ENCODE peak calls at places on chromosomes 6 and 20, in nine cellular contexts. M is CD8-positive, alpha-beta memory T cell; C is HepG2; O is neural progenitor cell; W is epithelial cell of esophagus; E is left ventricle myocardium inferior; J is choroid plexus epithelial cell; X is cardiac muscle cell; Q is upper lobe of right lung. B is an unnamed sample.

GRCh38 chr6:163284151-163284550 is 130.4 kb upstream of the QKI start:
- DNase-seq in M (no peak), C (no peak), O (no peak), W (no peak), E (no peak), J (peak; percentile 60), X (no peak), Q (no peak), B (no peak)

GRCh38 chr6:22098623-22099022 is 198.2 kb downstream of the PRL start:
- DNase-seq in M (no peak), C (no peak), O (no peak), W (no peak), E (no peak), J (peak; percentile 20), X (no peak), Q (no peak), B (no peak)

GRCh38 chr6:149696904-149697303 is 21.0 kb downstream of the LATS1 start:
- DNase-seq in M (no peak), C (no peak), O (no peak), W (peak; percentile 79), E (no peak), J (peak; percentile 46), X (no peak), Q (no peak), B (no peak)

GRCh38 chr6:118588626-118589025 is 40.5 kb downstream of the PLN start:
- DNase-seq in M (no peak), C (no peak), O (no peak), W (no peak), E (no peak), J (peak; percentile 31), X (no peak), Q (no peak), B (no peak)

GRCh38 chr20:63446174-63447024 is 26.1 kb downstream of the KCNQ2 start:
- DNase-seq in M (no peak), C (no peak), O (no peak), W (no peak), E (no peak), J (no peak), X (no peak), Q (no peak), B (no peak)

GRCh38 chr6:134822920-134823430 is 126.9 kb downstream of the ALDH8A1 start:
- DNase-seq in M (peak; percentile 44), C (peak; percentile 82), O (peak; percentile 94), W (peak; percentile 83), E (peak; percentile 24), J (peak; percentile 92), X (peak; percentile 89), Q (peak; percentile 65), B (peak; percentile 26)

GRCh38 chr6:48200874-48201273 is 89.9 kb upstream of the PTCHD4 start:
- DNase-seq in M (no peak), C (peak; percentile 18), O (no peak), W (no peak), E (no peak), J (peak; percentile 22), X (no peak), Q (no peak), B (no peak)

GRCh38 chr6:157272866-157273755 is 50.2 kb downstream of the TMEM242 start:
- DNase-seq in M (peak; percentile 41), C (peak; percentile 48), O (peak; percentile 37), W (no peak), E (no peak), J (no peak), X (no peak), Q (no peak), B (no peak)

GRCh38 chr20:43721097-43721428 is 5.7 kb downstream of the GTSF1L start:
- DNase-seq in M (no peak), C (no peak), O (no peak), W (no peak), E (no peak), J (no peak), X (no peak), Q (no peak), B (no peak)

GRCh38 chr20:4815618-4816017 is 93.9 kb downstream of the PRND start:
- DNase-seq in M (no peak), C (no peak), O (no peak), W (no peak), E (no peak), J (no peak), X (no peak), Q (no peak), B (no peak)

GRCh38 chr20:4812641-4813075 is 90.9 kb downstream of the PRND start:
- DNase-seq in M (peak; percentile 29), C (no peak), O (no peak), W (no peak), E (no peak), J (no peak), X (no peak), Q (no peak), B (no peak)

GRCh38 chr20:4813076-4813838 is 91.5 kb downstream of the PRND start:
- DNase-seq in M (peak; percentile 12), C (no peak), O (no peak), W (no peak), E (no peak), J (peak; percentile 24), X (no peak), Q (no peak), B (no peak)

GRCh38 chr20:4814696-4815252 is 93.1 kb downstream of the PRND start:
- DNase-seq in M (no peak), C (no peak), O (no peak), W (no peak), E (peak; percentile 35), J (no peak), X (no peak), Q (peak; percentile 73), B (no peak)

DNA sequence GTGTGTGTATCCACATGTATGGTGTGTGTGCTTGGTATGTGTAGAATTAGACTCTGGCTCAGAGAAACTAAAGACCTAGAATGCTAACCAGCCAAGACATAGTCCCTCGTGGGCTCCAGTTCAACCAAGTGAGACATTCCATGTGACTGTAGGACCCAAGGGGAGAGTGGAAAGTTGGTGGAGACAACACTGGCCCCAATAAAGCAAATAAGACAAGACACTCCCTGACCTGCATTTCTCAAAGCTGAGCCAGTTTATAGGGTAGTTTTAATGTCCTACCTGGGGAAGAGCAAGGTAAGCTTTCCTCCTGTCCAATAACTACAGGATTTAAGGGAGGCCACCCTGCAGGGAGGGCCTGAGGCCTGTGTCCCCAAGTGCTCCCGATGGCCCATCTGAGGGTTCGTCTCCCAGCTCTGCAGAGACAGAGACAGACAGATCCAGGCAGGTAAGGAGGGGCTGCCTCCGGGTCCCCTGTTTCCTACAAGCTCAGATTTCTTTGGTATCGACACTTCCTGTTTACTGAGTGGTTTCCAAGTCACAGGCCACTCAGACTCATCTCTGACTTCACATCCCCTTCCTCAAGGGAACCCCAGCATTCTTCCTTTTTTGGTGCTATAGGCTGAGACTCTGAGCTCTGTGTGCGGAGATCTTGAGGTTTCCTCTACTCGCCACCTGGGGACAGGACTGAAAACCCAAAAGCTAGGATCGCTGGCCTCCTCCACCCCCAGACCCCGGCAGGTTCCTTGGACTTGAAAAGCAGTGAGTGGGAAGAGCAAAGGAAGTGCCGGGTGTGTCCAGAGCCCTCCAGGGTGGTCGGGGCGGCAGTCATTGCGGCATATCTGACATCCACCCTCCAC is 92.4 kb downstream of the PRND start:
- DNase-seq in M (peak; percentile 87), C (no peak), O (no peak), W (no peak), E (no peak), J (no peak), X (no peak), Q (no peak), B (no peak)
- H3K4me3 ChIP-seq in M (peak overlapping the region; percentile 78), C (no peak overlapping the region), O (no peak overlapping the region), W (no peak overlapping the region), E (peak overlapping the region; percentile 46), J (no peak overlapping the region), X (no peak overlapping the region), Q (peak overlapping the region; percentile 32), B (no peak overlapping the region)

GRCh38 chr6:13873288-13874190 is 51.2 kb upstream of the RNF182 start:
- DNase-seq in M (peak; percentile 69), C (peak; percentile 69), O (peak; percentile 86), W (peak; percentile 45), E (peak; percentile 55), J (peak; percentile 11), X (peak; percentile 66), Q (peak; percentile 93), B (peak; percentile 20)
- H3K4me3 ChIP-seq in M (peak overlapping the region; percentile 63), C (peak overlapping the region; percentile 64), O (peak overlapping the region; percentile 41), W (peak overlapping the region; percentile 56), E (peak overlapping the region; percentile 65), J (peak overlapping the region; percentile 49), X (no peak overlapping the region), Q (peak overlapping the region; percentile 54), B (peak overlapping the region; percentile 49)

GRCh38 chr20:18634501-18634900 is 46.6 kb downstream of the DTD1 start:
- DNase-seq in M (no peak), C (no peak), O (no peak), W (no peak), E (no peak), J (no peak), X (no peak), Q (no peak), B (no peak)

GRCh38 chr20:18637296-18637695 is 49.4 kb downstream of the DTD1 start:
- DNase-seq in M (no peak), C (no peak), O (no peak), W (no peak), E (no peak), J (no peak), X (no peak), Q (no peak), B (no peak)

GRCh38 chr20:18638768-18639167 is 50.9 kb downstream of the DTD1 start:
- DNase-seq in M (no peak), C (no peak), O (no peak), W (no peak), E (no peak), J (peak; percentile 38), X (no peak), Q (no peak), B (no peak)

GRCh38 chr20:18645196-18645745 is 57.4 kb downstream of the DTD1 start:
- DNase-seq in M (no peak), C (no peak), O (no peak), W (no peak), E (no peak), J (no peak), X (no peak), Q (no peak), B (no peak)

GRCh38 chr20:18639501-18639979 is 51.7 kb downstream of the DTD1 start:
- DNase-seq in M (no peak), C (no peak), O (no peak), W (no peak), E (no peak), J (no peak), X (peak; percentile 35), Q (no peak), B (peak; percentile 47)
- H3K4me3 ChIP-seq in M (no peak overlapping the region), C (no peak overlapping the region), O (no peak overlapping the region), W (no peak overlapping the region), E (no peak overlapping the region), J (no peak overlapping the region), X (no peak overlapping the region), Q (no peak overlapping the region), B (no peak overlapping the region)

DNA sequence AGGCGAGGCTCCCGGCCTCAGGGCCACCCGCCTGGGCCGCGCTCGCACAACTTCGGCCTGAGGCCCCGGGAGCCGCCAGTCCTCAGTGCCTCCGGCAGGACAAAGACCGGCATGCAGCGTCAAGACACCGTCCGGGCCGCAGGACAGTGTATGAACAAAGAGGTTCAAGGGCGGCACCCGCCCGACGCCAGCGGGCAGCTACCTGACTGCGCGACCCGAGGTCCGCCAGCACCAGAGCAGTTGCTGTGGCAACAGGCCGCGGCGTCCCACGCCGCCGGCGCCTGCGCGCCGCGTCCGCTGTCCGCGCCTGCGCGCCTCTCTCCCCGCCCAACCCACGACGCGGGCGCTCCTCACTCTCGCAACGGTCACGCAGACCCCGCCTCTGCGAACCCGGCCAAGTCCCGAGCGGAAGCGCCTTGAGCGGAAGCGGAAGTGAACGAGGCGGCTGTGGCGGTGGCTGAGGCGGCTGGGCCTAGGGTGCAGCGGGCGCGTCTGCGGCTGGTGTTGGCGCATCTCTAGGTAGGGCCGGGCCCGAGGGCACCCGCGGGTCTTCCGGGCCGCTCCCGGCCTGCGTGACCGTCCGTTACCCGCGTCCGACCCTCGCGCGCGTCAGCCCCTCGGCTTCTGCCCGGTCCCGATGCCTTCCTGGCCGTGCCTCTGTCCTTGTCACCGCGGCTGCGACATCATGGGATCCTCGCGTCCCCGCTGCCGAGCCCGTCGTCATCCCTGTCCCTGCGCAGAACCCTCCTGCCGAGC is at the start of gene FAM120B:
- DNase-seq in M (peak; percentile 94), C (peak; percentile 94), O (peak; percentile 80), W (peak; percentile 96), E (peak; percentile 97), J (peak; percentile 96), X (peak; percentile 95), Q (peak; percentile 99), B (peak; percentile 94)
- H3K4me3 ChIP-seq in M (peak within 1 kb of the TSS; percentile 72), C (peak within 1 kb of the TSS; percentile 98), O (peak within 1 kb of the TSS; percentile 55), W (peak within 1 kb of the TSS; percentile 93), E (peak within 1 kb of the TSS; percentile 98), J (peak within 1 kb of the TSS; percentile 100), X (peak within 1 kb of the TSS; percentile 78), Q (peak within 1 kb of the TSS; percentile 93), B (peak within 1 kb of the TSS; percentile 95)